ENCODE peak calls at places on chromosomes 11 and 22, in seven cellular contexts. V, X, R, I, N, B and K are unnamed samples.

GRCh38 chr11:12922980-12923507 is 86.1 kb upstream of the RASSF10 start:
- DNase-seq in V (no peak), X (no peak), R (no peak), I (no peak), N (no peak), B (no peak), K (no peak)

GRCh38 chr22:30325724-30326703 is 727 bp downstream of the TBC1D10A start:
- DNase-seq in V (no peak), X (peak; percentile 56), R (no peak), I (peak; percentile 78), N (peak; percentile 58), B (no peak), K (no peak)

GRCh38 chr11:38246451-38246850 is 1648.4 kb upstream of the RAG2 start:
- DNase-seq in V (no peak), X (no peak), R (no peak), I (no peak), N (no peak), B (no peak), K (no peak)

GRCh38 chr11:60301178-60301577 is 20.7 kb downstream of the MS4A4A start:
- DNase-seq in V (no peak), X (no peak), R (no peak), I (no peak), N (no peak), B (no peak), K (no peak)

GRCh38 chr11:10488581-10489443 is 33.7 kb downstream of the AMPD3 start:
- DNase-seq in V (no peak), X (no peak), R (no peak), I (peak; percentile 57), N (peak; percentile 4), B (no peak), K (peak; percentile 16)

GRCh38 chr11:94111660-94112059 is 17.0 kb upstream of the PANX1 start:
- DNase-seq in V (no peak), X (no peak), R (no peak), I (peak; percentile 58), N (no peak), B (no peak), K (no peak)

GRCh38 chr11:9861860-9862725 is 198.2 kb downstream of the SWAP70 start:
- DNase-seq in V (peak; percentile 80), X (peak; percentile 29), R (peak; percentile 6), I (peak; percentile 74), N (peak; percentile 70), B (peak; percentile 64), K (peak; percentile 52)

GRCh38 chr22:44363980-44364749 is 51.4 kb upstream of the SHISAL1 start:
- DNase-seq in V (no peak), X (no peak), R (no peak), I (peak; percentile 76), N (no peak), B (no peak), K (peak; percentile 42)

GRCh38 chr11:63682045-63682915 is 980 bp downstream of the RTN3 start:
- DNase-seq in V (peak; percentile 74), X (no peak), R (no peak), I (peak; percentile 67), N (peak; percentile 62), B (peak; percentile 8), K (no peak)

GRCh38 chr22:22388055-22388454 is 120.5 kb downstream of the ZNF280B start:
- DNase-seq in V (no peak), X (no peak), R (no peak), I (no peak), N (no peak), B (no peak), K (no peak)

GRCh38 chr22:49021097-49021925 is 806.4 kb downstream of the BRD1 start:
- DNase-seq in V (no peak), X (no peak), R (no peak), I (peak; percentile 58), N (no peak), B (no peak), K (no peak)

GRCh38 chr11:124736738-124737137 is 3.0 kb upstream of the NRGN start:
- DNase-seq in V (no peak), X (no peak), R (no peak), I (no peak), N (no peak), B (no peak), K (no peak)

GRCh38 chr11:109421981-109422590 is at the start of gene C11orf87:
- DNase-seq in V (no peak), X (no peak), R (no peak), I (no peak), N (no peak), B (no peak), K (no peak)

GRCh38 chr11:47784785-47785381 is 17.7 kb upstream of the FNBP4 start:
- DNase-seq in V (no peak), X (no peak), R (no peak), I (no peak), N (no peak), B (no peak), K (no peak)

GRCh38 chr11:119318240-119319135 is 1.6 kb upstream of the MCAM start:
- DNase-seq in V (no peak), X (peak; percentile 58), R (no peak), I (peak; percentile 87), N (no peak), B (peak; percentile 52), K (peak; percentile 53)

GRCh38 chr22:20498913-20499312 is 3.3 kb upstream of the KLHL22 start:
- DNase-seq in V (no peak), X (no peak), R (no peak), I (no peak), N (no peak), B (no peak), K (no peak)

GRCh38 chr22:20494978-20495860 is at the start of gene KLHL22:
- DNase-seq in V (peak; percentile 86), X (peak; percentile 29), R (peak; percentile 25), I (peak; percentile 73), N (no peak), B (peak; percentile 26), K (peak; percentile 50)

GRCh38 chr22:20499769-20500168 is 4.2 kb upstream of the KLHL22 start:
- DNase-seq in V (no peak), X (no peak), R (no peak), I (no peak), N (no peak), B (no peak), K (no peak)

GRCh38 chr22:20497426-20497825 is 1.8 kb upstream of the KLHL22 start:
- DNase-seq in V (no peak), X (no peak), R (no peak), I (no peak), N (no peak), B (no peak), K (no peak)

DNA sequence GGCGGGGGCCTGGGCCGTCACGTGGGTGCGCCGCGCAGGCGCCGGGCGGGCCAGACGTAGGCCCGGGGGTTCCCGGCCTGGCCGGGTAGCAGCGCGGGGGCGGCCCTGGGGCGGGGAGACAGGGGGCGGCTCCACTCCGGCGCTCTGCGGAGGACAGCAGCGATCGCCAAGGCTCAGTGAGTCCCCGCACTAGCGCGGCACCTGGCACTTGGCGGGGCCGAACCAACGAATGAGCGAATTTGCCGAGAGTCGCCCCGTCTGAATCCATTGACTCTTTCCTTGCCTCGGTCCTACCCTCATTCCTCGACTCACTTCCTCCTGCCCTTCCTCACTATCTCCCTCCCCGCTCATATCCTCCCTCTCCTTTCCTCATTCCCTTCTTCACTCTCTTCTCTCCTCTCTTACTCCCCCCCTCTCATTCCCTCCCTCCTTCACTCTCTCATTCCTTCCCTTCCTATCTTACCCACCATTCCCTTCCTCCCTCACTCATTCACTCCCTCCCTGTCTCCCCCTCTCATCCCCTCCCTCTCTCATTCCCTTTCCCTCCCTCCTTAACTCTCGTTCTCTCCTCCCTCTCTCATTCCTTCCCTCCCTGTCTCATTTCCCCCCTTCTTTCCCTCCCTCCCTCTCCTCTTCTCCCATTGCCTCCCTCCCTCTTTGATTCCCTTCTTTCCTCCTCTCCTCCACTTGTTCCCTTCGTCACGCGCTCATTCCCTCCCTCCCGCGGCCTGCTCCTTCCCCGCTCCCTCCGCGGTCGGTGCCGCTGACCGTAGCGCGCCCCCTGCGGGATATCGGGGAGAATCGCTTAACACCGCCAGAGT is 476 bp upstream of the KLHL22 start:
- DNase-seq in V (peak; percentile 96), X (peak; percentile 97), R (peak; percentile 88), I (peak; percentile 96), N (peak; percentile 91), B (peak; percentile 76), K (peak; percentile 89)
- TF ChIP-seq POLR2A in V (peak; percentile 64), X (no peak), R (peak; percentile 96), I (peak; percentile 80), N (no peak), B (peak; percentile 85), K (peak; percentile 53)

GRCh38 chr11:1979607-1980006 is 18.0 kb downstream of the H19 start:
- DNase-seq in V (no peak), X (no peak), R (no peak), I (no peak), N (no peak), B (no peak), K (no peak)

GRCh38 chr11:1983601-1983961 is 14.1 kb downstream of the H19 start:
- DNase-seq in V (no peak), X (no peak), R (no peak), I (peak; percentile 19), N (no peak), B (no peak), K (no peak)

GRCh38 chr11:1978865-1979473 is 18.7 kb downstream of the H19 start:
- DNase-seq in V (no peak), X (no peak), R (no peak), I (peak; percentile 21), N (no peak), B (no peak), K (peak; percentile 27)

GRCh38 chr11:1987024-1987423 is 10.6 kb downstream of the H19 start:
- DNase-seq in V (no peak), X (no peak), R (no peak), I (no peak), N (no peak), B (no peak), K (no peak)

DNA sequence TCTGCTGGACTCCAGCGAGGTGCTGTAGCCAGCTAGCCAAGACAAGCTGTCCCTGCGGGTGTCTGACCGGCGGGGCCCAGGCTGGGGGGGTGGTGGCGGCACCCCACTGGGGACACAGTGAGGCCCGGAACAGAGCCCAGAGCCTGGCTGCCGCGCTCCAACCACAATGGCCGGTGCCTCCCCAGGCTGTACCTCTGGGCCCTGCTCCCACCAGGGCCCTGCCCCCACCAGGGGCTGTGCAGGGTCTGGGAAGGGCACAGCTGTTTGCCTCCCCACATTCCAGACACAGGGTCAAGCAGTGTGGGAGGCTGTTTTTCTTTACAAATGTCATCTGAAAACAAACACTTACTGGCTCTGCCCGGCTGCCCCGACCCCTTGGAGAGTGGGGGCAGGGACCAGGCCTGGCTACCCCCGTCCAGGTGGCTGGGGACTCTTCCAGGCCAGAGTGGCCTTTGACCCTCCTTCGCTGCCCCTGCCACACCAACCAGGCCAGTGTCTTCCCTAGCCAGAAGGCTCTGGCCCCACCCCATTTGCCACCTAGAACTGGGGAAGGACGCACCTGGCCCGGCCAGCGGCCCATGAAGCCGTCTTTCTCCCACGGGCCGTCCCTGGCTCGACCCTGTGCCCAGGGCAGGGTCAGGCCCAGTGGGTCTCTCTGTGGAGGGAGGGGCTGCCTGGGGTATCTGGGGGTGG is 14.6 kb downstream of the H19 start:
- DNase-seq in V (no peak), X (no peak), R (no peak), I (no peak), N (no peak), B (no peak), K (no peak)
- TF ChIP-seq POLR2A in V (no peak), X (no peak), R (no peak), I (no peak), N (no peak), B (no peak), K (no peak)

GRCh38 chr11:87037450-87038234 is at the start of gene TMEM135:
- DNase-seq in V (peak; percentile 98), X (peak; percentile 94), R (peak; percentile 90), I (peak; percentile 97), N (peak; percentile 97), B (peak; percentile 94), K (peak; percentile 95)
- TF ChIP-seq POLR2A in V (peak; percentile 91), X (peak; percentile 72), R (peak; percentile 58), I (peak; percentile 49), N (no peak), B (peak; percentile 79), K (peak; percentile 67)

GRCh38 chr22:40407021-40407761 is 36.8 kb downstream of the SGSM3 start:
- DNase-seq in V (no peak), X (no peak), R (no peak), I (no peak), N (no peak), B (no peak), K (no peak)
- TF ChIP-seq POLR2A in V (no peak), X (peak; percentile 8), R (no peak), I (no peak), N (no peak), B (no peak), K (no peak)